ENCODE peak calls at places on chromosomes 6 and 20, in five cellular contexts. B, C, Z, H and W are unnamed samples.

GRCh38 chr6:37021356-37022129 is 16.1 kb downstream of the FGD2 start:
- DNase-seq in Z (no peak), B (peak), H (peak), C (peak), W (peak)

GRCh38 chr6:121485359-121485809 is 49.9 kb downstream of the GJA1 start:
- DNase-seq in H (no peak), C (peak), Z (no peak), B (no peak), W (peak)

GRCh38 chr6:157721431-157722229 is 101.4 kb upstream of the SNX9 start:
- DNase-seq in Z (no peak), C (no peak), H (no peak), B (no peak), W (no peak)

GRCh38 chr20:47475419-47476044 is 26.2 kb upstream of the NCOA3 start:
- DNase-seq in Z (no peak), H (no peak), B (no peak), C (no peak), W (peak)

GRCh38 chr20:49385471-49385870 is 97.0 kb downstream of the KCNB1 start:
- DNase-seq in H (no peak), Z (no peak), B (peak), C (peak), W (peak)

GRCh38 chr6:43758617-43759050 is 11.4 kb upstream of the VEGFA start:
- DNase-seq in B (no peak), C (no peak), Z (peak), H (peak), W (no peak)

GRCh38 chr20:5369622-5370021 is 52.9 kb upstream of the PROKR2 start:
- DNase-seq in H (no peak), C (no peak), B (no peak), Z (no peak), W (no peak)

GRCh38 chr6:32081168-32081624 is 27.9 kb downstream of the TNXB start:
- DNase-seq in H (no peak), B (peak), Z (peak), C (peak), W (peak)

GRCh38 chr6:4577406-4577805 is 198.8 kb upstream of the CDYL start:
- DNase-seq in H (no peak), B (no peak), Z (no peak), C (peak), W (peak)

GRCh38 chr20:8073024-8073832 is 53.7 kb upstream of the TMX4 start:
- DNase-seq in C (peak), Z (no peak), H (no peak), B (peak), W (peak)